ENCODE peak calls at places on chromosome 17, in nine cellular contexts. I is gastrocnemius medialis, U is tibial artery, R is pancreas, G is MM.1S, Z is colonic mucosa, S is osteoblast, H is PC-3, V is mucosa of descending colon. D is an unnamed sample. For H3K4me1, the result is how much of the 10 kb centered on the place peaks cover.

GRCh38 chr17:72388765-72389473 is 268.1 kb downstream of the SOX9 start:
- DNase-seq in Z (no peak), G (peak), R (no peak), I (no peak), H (peak), U (no peak), V (no peak), S (peak), D (no peak)

GRCh38 chr17:17408236-17408794 is 68.5 kb upstream of the MED9 start:
- DNase-seq in G (no peak), Z (no peak), S (no peak), V (no peak), U (no peak), I (no peak), R (no peak), H (peak), D (no peak)

GRCh38 chr17:885971-886571 is 93.5 kb downstream of the NXN start:
- DNase-seq in I (peak), R (peak), G (no peak), U (peak), S (no peak), V (no peak), H (no peak), Z (peak), D (no peak)

GRCh38 chr17:3843935-3844516 is 2.0 kb downstream of the NCBP3 start:
- DNase-seq in Z (peak), V (peak), H (peak), I (no peak), U (no peak), R (no peak), S (peak), G (peak), D (no peak)

GRCh38 chr17:1107777-1108559 is 71.8 kb downstream of the ABR start:
- DNase-seq in U (peak), Z (peak), G (no peak), S (peak), V (peak), I (no peak), R (no peak), H (no peak), D (no peak)

GRCh38 chr17:3659541-3660111 is 8.8 kb downstream of the TAX1BP3 start:
- DNase-seq in V (peak), H (peak), U (peak), G (peak), R (peak), Z (peak), S (peak), I (peak), D (peak)

GRCh38 chr17:7219812-7220592 is at the start of the genes ACADVL and DLG4:
- DNase-seq in H (peak), U (peak), V (peak), S (peak), G (peak), Z (peak), R (peak), I (peak), D (peak)

GRCh38 chr17:59413014-59413725 is 81.7 kb downstream of the YPEL2 start:
- DNase-seq in H (no peak), S (no peak), V (no peak), U (no peak), I (no peak), R (no peak), Z (no peak), G (no peak), D (no peak)

GRCh38 chr17:32104158-32104557 is 38.1 kb upstream of the RHOT1 start:
- DNase-seq in I (no peak), H (no peak), Z (no peak), R (no peak), G (no peak), U (no peak), V (no peak), S (no peak), D (no peak)

GRCh38 chr17:81815646-81815985 is 11.7 kb downstream of the GCGR start:
- DNase-seq in V (peak), H (no peak), S (no peak), R (no peak), Z (peak), U (no peak), G (no peak), I (no peak), D (peak)

GRCh38 chr17:38912221-38912813 is 13.1 kb upstream of the LASP1NB start:
- DNase-seq in G (no peak), R (peak), H (no peak), I (no peak), U (peak), V (peak), S (peak), Z (no peak), D (peak)

GRCh38 chr17:43531082-43531378 is 15.1 kb downstream of the ETV4 start:
- DNase-seq in R (no peak), S (no peak), Z (no peak), I (no peak), U (no peak), H (no peak), G (no peak), V (no peak), D (no peak)

GRCh38 chr17:21275579-21276339 is 8.8 kb upstream of the MAP2K3 start:
- DNase-seq in H (peak), S (peak), R (peak), G (peak), V (peak), U (peak), Z (peak), I (peak), D (peak)

DNA sequence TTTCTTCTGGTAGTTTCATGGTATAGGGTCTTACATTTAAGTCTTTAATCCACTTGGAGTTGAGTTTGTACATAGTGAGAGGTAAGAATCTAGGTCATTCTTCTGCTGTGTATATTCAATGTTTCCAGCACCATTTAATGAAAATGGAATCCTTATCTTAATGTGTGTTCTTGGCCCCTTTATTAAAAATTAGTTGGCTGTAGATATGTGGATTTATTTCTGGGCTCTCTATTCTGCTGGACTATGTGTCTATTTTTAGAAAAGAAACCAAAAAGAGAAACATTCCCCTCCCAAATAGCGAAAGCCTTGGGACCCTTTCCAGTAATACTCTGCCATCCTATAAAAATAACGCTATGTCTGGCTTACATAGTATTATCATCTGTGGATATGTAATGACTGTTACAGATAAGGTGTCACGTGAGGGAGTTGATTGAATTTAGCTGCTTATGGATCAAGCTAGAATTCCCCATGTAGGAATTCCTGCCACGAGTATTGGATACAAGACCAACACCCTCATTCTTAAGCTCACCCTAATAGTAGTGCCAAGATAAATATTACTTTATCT is 279.3 kb upstream of the KIF2B start:
- DNase-seq in G (no peak), S (no peak), I (no peak), V (no peak), H (no peak), Z (no peak), R (no peak), U (no peak), D (no peak)
- H3K4me1 ChIP-seq in G (under half), S (under half), I (under half), V (under half), H (under half), Z (under half), R (under half), U (under half), D (under half)

DNA sequence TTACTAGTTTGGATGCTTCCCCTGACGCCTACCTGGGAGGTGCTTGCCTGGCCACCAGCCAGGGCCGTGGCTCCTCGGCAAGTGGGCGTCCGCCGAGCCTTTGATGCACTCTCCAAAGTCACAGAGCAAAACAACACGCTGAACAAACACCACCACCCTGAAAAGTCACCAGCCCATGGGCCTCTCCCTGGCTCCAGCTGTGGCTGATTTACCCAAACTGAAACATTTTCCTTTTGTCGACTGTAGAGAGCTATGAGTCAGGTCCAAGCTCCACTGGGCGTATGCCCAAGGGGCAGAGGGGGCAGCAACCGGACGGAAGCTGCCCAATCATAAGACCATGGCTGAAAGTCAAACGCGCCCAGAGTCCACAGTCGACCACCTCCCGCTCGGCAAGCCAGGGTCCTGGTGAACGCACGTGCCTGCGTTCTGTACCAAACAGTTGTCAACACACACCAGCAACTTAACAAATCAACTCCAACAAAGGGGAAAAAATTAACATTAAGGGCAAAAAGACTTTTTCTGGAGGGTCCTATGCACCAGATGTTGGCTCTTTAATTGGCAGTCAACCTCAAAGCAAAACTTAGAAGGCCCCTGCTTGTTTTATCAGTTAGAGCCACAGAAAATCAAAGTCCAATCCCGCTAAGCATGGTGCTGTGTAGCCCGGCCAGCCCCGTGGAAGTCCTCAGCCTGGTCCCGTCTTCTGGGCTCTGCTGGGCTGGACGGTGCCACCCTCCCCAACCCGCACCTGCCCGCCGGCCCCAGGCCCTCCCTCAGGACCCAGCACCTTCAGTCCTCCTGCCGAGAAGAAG is 47.3 kb downstream of the TBC1D16 start:
- DNase-seq in I (no peak), H (peak), S (peak), U (no peak), V (peak), Z (peak), R (no peak), G (no peak), D (peak)
- H3K4me1 ChIP-seq in I (under half), H (under half), S (under half), U (under half), V (half or more), Z (under half), R (half or more), G (under half), D (under half)

DNA sequence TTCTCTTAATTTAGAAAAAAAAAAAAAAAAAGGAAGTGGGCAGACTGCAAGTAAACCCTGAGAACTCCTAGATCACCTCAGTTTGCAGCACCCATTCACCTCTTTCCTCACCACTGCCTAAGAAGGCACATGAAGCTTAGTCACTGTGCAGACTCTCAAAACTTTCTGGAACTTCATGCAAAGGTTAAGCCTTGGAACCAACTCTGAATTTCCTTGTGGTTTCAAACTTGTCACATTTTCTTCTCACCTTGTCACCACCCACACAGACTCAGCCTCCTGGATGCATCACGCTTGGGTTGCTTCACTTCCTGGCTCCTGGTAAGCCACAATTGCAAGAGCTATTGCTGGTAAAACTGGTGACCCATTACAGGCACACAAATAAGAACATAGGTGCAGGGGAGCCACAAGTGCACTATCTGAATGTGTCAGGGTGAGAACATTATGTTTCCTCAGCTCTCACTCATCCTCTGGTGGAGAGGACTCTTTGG is 15.0 kb upstream of the CPD start:
- DNase-seq in G (peak), I (peak), H (peak), U (no peak), S (no peak), R (no peak), Z (no peak), V (peak), D (peak)
- H3K4me1 ChIP-seq in G (under half), I (under half), H (under half), U (under half), S (under half), R (under half), Z (under half), V (under half), D (under half)

GRCh38 chr17:57580055-57580739 is 164.9 kb downstream of the CCDC182 start:
- DNase-seq in I (no peak), V (no peak), G (no peak), H (no peak), S (peak), R (no peak), U (no peak), Z (no peak), D (no peak)
- H3K4me1 ChIP-seq in I (under half), V (under half), G (under half), H (under half), S (under half), R (under half), U (under half), Z (under half), D (under half)

DNA sequence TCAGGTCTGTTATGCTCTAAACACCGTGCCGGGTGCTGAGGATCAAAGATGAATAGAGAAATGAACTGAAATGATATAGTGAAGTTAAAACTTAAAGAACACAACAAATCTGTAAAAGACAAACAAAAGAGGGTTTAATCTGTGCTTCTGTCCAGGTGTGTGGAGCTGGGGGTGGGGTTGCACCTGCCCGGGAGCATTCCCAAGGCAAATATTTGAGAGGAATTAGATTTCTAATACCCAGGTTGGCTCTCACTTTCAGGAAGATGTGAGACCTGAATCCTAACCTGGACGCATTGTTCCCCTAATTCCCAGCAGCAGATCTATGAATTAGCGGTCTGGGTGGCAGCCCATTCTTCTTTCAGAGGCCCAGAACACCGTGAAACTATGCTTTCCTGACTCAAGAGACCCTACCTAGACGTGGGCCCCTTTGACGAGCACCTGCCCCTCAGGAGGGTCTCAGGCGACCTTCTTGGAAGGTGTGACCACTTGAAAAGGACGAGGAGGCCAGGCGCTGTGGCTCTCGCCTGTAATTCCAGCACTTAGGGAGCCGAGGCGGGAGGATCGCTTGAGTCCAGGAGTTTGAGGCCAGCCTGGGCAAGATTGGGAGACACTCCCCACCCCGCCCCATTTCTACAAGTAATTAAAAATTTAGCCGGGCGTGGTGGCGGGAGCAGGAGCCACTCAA is 677 bp upstream of the RANGRF start:
- DNase-seq in I (no peak), G (no peak), Z (peak), U (no peak), V (no peak), H (no peak), S (no peak), R (peak), D (peak)
- H3K4me1 ChIP-seq in I (under half), G (under half), Z (under half), U (under half), V (under half), H (under half), S (under half), R (under half), D (under half)

GRCh38 chr17:40093005-40093579 is 7.3 kb downstream of the NR1D1 start:
- DNase-seq in G (no peak), S (peak), H (no peak), I (no peak), Z (no peak), U (no peak), V (peak), R (no peak), D (peak)
- H3K4me1 ChIP-seq in G (under half), S (under half), H (under half), I (half or more), Z (under half), U (half or more), V (under half), R (under half), D (under half)

GRCh38 chr17:46178550-46179198 is 14.6 kb downstream of the KANSL1 start:
- DNase-seq in V (no peak), I (no peak), U (no peak), H (peak), S (peak), G (no peak), Z (no peak), R (no peak), D (no peak)
- H3K4me1 ChIP-seq in V (under half), I (half or more), U (half or more), H (under half), S (under half), G (under half), Z (under half), R (half or more), D (under half)

GRCh38 chr17:40474419-40475002 is 26.9 kb downstream of the TNS4 start:
- DNase-seq in G (no peak), R (no peak), H (peak), S (peak), U (no peak), I (no peak), V (no peak), Z (no peak), D (peak)

GRCh38 chr17:40473573-40474365 is 27.7 kb downstream of the TNS4 start:
- DNase-seq in I (no peak), U (no peak), R (no peak), Z (no peak), G (no peak), S (no peak), V (peak), H (no peak), D (peak)

GRCh38 chr17:40469805-40470675 is 26.8 kb downstream of the IGFBP4 start:
- DNase-seq in V (no peak), R (no peak), G (no peak), Z (no peak), H (peak), S (peak), U (no peak), I (no peak), D (no peak)

GRCh38 chr17:40472733-40473452 is 28.5 kb downstream of the TNS4 start:
- DNase-seq in G (no peak), V (no peak), R (no peak), I (no peak), H (peak), S (peak), Z (no peak), U (no peak), D (no peak)

DNA sequence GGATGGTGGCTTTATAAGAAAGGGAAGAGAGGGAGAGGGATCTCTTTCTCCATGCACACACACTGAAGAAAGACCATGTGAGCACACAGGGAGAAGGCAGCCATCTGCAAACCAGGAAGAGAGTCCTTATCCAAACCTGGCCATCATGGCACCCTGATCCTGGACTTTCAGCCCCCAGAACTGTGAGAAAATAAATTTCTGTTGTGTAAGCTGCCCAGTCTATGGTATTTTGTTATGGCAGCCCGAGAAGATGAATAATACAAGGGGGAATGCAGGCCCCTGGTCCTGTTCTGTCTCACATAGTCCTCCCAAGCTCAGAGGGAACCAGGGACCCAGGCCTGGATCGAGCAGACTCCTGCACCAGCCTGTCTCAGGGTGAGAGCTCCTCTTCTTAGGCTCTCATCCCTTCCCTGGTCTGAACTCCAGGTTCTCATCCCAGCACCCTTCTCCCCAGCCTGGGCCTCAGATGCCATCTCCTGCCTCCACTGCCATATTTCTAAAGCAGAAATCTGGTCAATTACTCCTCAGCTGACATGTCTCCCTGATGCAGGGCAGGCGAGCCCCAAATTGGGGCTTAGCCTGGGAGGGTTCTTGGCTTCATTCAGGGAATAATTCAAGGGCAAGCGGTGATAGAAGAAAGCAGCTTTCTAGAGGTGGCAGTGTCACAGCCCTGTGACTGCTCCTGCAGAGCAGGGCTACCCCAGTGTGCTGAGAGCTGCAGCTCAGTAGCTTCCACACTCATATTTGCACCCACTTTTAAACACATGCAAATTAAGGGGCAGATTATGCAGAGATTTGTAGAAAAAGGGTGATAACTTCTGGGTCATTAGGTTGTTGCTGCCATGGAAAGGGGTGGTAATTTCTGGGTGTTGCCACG is 28.8 kb downstream of the IGFBP4 start:
- DNase-seq in V (no peak), H (no peak), S (peak), U (no peak), R (no peak), G (no peak), Z (no peak), I (no peak), D (no peak)
- H3K4me1 ChIP-seq in V (under half), H (under half), S (under half), U (under half), R (under half), G (under half), Z (under half), I (under half), D (under half)

GRCh38 chr17:77391668-77392375 is 251.1 kb downstream of the SEC14L1 start:
- DNase-seq in S (peak), U (peak), I (peak), V (peak), H (peak), R (no peak), G (no peak), Z (peak), D (no peak)

GRCh38 chr17:77392376-77393273 is 251.9 kb downstream of the SEC14L1 start:
- DNase-seq in I (peak), Z (peak), S (peak), G (no peak), R (peak), V (peak), H (no peak), U (peak), D (peak)

GRCh38 chr17:77388384-77389306 is 247.9 kb downstream of the SEC14L1 start:
- DNase-seq in Z (no peak), S (peak), I (no peak), V (no peak), H (no peak), G (no peak), R (no peak), U (no peak), D (no peak)

GRCh38 chr17:77393274-77393600 is 252.5 kb downstream of the SEC14L1 start:
- DNase-seq in V (no peak), U (no peak), H (no peak), S (no peak), G (no peak), R (no peak), I (no peak), Z (no peak), D (no peak)

DNA sequence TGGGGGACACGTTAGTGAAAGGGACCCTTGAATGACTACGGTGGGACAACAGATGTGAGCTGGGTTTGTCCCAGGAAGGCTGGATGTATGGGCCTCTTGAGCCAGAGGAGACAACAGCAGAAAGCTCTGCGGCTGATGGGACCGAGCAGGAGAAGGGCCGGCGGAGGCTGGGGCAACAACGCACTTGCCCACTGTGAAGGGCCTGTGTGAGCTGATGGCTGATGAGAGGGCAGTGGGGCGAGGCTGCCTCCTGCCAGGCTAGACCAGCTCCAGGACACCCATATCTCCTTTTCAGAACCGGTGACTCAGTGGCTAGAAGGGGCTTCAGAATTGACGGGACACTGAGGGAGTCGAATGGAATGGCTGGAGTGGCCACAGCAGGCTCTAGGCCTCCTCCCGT is 250.1 kb downstream of the SEC14L1 start:
- DNase-seq in S (peak), U (no peak), H (no peak), I (no peak), Z (no peak), G (no peak), R (no peak), V (no peak), D (no peak)
- H3K4me1 ChIP-seq in S (half or more), U (half or more), H (under half), I (half or more), Z (under half), G (under half), R (half or more), V (half or more), D (half or more)